ENCODE peak calls at places on chromosomes 4 and X, in eight cellular contexts. T is HCT116, L is HepG2, W is A549, B is GM23338, C is K562, U is SK-N-SH, Z is GM12878. X is an unnamed sample.

GRCh38 chrX:103356897-103357296 is 591 bp downstream of the TCEAL9 start:
- DNase-seq in T (no peak), L (no peak), W (no peak), B (peak; percentile 40), C (peak; percentile 27), U (peak; percentile 29), Z (no peak), X (no peak)

GRCh38 chrX:19863237-19864223 is 23.9 kb downstream of the SH3KBP1 start:
- DNase-seq in T (no peak), L (no peak), W (no peak), B (no peak), C (no peak), U (no peak), Z (peak; percentile 88), X (peak; percentile 66)

GRCh38 chrX:132631579-132632232 is 142.9 kb upstream of the MBNL3 start:
- DNase-seq in T (no peak), L (peak; percentile 31), W (peak; percentile 13), B (peak; percentile 39), C (peak; percentile 12), U (peak; percentile 5), Z (no peak), X (peak; percentile 12)

GRCh38 chr4:80295331-80295730 is 28.9 kb downstream of the FGF5 start:
- DNase-seq in T (no peak), L (no peak), W (no peak), B (no peak), C (no peak), U (no peak), Z (no peak), X (no peak)

GRCh38 chrX:106952988-106953387 is 32.8 kb downstream of the CLDN2 start:
- DNase-seq in T (no peak), L (no peak), W (no peak), B (no peak), C (no peak), U (peak; percentile 6), Z (no peak), X (no peak)

GRCh38 chr4:154623995-154624394 is 11.5 kb upstream of the FGG start:
- DNase-seq in T (no peak), L (no peak), W (no peak), B (no peak), C (no peak), U (no peak), Z (no peak), X (no peak)

GRCh38 chrX:667360-667759 is 36.8 kb downstream of the SHOX start:
- DNase-seq in T (no peak), L (no peak), W (no peak), B (no peak), C (no peak), U (no peak), Z (no peak), X (no peak)

GRCh38 chr4:145484240-145484846 is 2.7 kb downstream of the SMAD1 start:
- DNase-seq in T (no peak), L (no peak), W (no peak), B (no peak), C (no peak), U (peak; percentile 41), Z (no peak), X (no peak)

GRCh38 chr4:91325495-91325894 is 978.3 kb upstream of the GRID2 start:
- DNase-seq in T (peak; percentile 1), L (no peak), W (no peak), B (no peak), C (no peak), U (peak; percentile 1), Z (no peak), X (no peak)

GRCh38 chrX:118730500-118731247 is 3.3 kb downstream of the IL13RA1 start:
- DNase-seq in T (no peak), L (no peak), W (no peak), B (no peak), C (no peak), U (no peak), Z (no peak), X (no peak)

GRCh38 chr4:5165419-5166369 is 114.4 kb downstream of the STK32B start:
- DNase-seq in T (no peak), L (no peak), W (no peak), B (peak; percentile 9), C (no peak), U (no peak), Z (no peak), X (no peak)

GRCh38 chr4:158722291-158722916 is 792 bp downstream of the PPID start:
- DNase-seq in T (no peak), L (peak; percentile 52), W (peak; percentile 10), B (peak; percentile 62), C (peak; percentile 26), U (peak; percentile 52), Z (peak; percentile 9), X (peak; percentile 31)

GRCh38 chr4:165464813-165465381 is 86.1 kb downstream of the CPE start:
- DNase-seq in T (no peak), L (peak; percentile 18), W (peak; percentile 28), B (peak; percentile 64), C (peak; percentile 66), U (peak; percentile 54), Z (no peak), X (peak; percentile 3)

GRCh38 chr4:2076908-2077534 is 17.9 kb downstream of the NAT8L start:
- DNase-seq in T (no peak), L (peak; percentile 74), W (no peak), B (no peak), C (no peak), U (no peak), Z (no peak), X (no peak)

GRCh38 chr4:153374471-153374870 is 30.0 kb downstream of the MND1 start:
- DNase-seq in T (no peak), L (no peak), W (no peak), B (no peak), C (no peak), U (no peak), Z (no peak), X (no peak)
- H3K4me3 ChIP-seq in T (no peak overlapping the region), L (no peak overlapping the region), W (no peak overlapping the region), B (no peak overlapping the region), C (no peak overlapping the region), U (no peak overlapping the region), Z (no peak overlapping the region), X (no peak overlapping the region)

DNA sequence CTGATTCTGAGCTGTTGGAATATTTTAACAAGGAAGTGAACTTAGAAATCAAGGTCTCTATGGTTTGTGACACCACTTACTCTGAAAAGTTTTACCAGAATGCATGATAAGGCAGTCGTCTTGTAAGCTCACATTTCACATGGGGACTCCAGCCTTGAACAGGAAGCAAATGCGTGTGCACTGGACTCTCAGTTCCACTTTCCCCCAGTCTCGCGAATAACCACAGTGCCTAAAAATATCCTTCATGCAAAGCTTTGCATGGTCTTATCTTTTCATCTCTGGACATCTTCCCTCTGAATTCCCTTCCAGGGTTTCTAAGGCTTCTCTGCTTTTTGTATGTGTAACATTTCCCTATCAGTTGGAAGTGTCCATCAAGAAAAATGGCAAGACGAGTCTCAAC is 581.8 kb downstream of the NLGN4X start:
- DNase-seq in T (no peak), L (no peak), W (no peak), B (no peak), C (no peak), U (no peak), Z (peak; percentile 66), X (no peak)
- H3K27ac ChIP-seq in T (no peak overlapping the region), L (no peak overlapping the region), W (no peak overlapping the region), B (no peak overlapping the region), C (no peak overlapping the region), U (no peak overlapping the region), Z (peak overlapping the region; percentile 81), X (no peak overlapping the region)

GRCh38 chr4:25727711-25728493 is 72.3 kb downstream of the SLC34A2 start:
- DNase-seq in T (no peak), L (no peak), W (no peak), B (no peak), C (no peak), U (no peak), Z (no peak), X (no peak)
- TF ChIP-seq REST in T (no peak), L (no peak), W (no peak), B (no peak), C (no peak), U (no peak), Z (no peak), X (no peak)

GRCh38 chr4:8842614-8843013 is 29.0 kb downstream of the HMX1 start:
- DNase-seq in T (no peak), L (no peak), W (no peak), B (no peak), C (no peak), U (no peak), Z (no peak), X (no peak)
- H3K4me3 ChIP-seq in T (no peak overlapping the region), L (no peak overlapping the region), W (no peak overlapping the region), B (no peak overlapping the region), C (no peak overlapping the region), U (no peak overlapping the region), Z (no peak overlapping the region), X (no peak overlapping the region)

GRCh38 chr4:110487873-110488272 is 11.9 kb downstream of the ENPEP start:
- DNase-seq in T (no peak), L (peak; percentile 56), W (no peak), B (peak; percentile 64), C (no peak), U (no peak), Z (no peak), X (no peak)

GRCh38 chr4:110486226-110486625 is 10.3 kb downstream of the ENPEP start:
- DNase-seq in T (no peak), L (no peak), W (no peak), B (no peak), C (no peak), U (no peak), Z (no peak), X (no peak)

GRCh38 chr4:110493521-110493920 is 17.6 kb downstream of the ENPEP start:
- DNase-seq in T (no peak), L (no peak), W (no peak), B (no peak), C (no peak), U (no peak), Z (no peak), X (no peak)

GRCh38 chr4:110492522-110492921 is 16.6 kb downstream of the ENPEP start:
- DNase-seq in T (no peak), L (no peak), W (no peak), B (no peak), C (no peak), U (no peak), Z (no peak), X (peak; percentile 44)

DNA sequence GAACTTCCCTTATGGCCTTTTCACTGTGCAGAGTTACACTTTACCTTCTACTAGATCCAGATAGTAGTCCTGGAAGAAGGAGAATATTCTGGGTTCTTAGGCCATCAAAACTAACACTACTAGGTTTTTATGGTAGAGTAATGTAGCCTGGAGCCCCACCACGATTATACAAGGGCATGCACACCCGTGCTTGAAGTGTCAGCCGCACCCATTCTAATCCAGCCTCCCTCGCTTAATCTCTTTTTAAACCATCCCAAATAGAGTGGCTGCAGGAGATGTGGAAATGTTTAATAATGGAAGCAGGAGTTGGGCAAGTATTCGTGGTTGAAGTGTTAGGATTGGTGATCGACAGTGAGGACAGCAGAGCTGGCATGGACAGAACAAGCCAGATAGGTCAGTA is 14.2 kb downstream of the ENPEP start:
- DNase-seq in T (no peak), L (no peak), W (no peak), B (no peak), C (no peak), U (no peak), Z (no peak), X (no peak)
- H3K27ac ChIP-seq in T (no peak overlapping the region), L (no peak overlapping the region), W (no peak overlapping the region), B (no peak overlapping the region), C (no peak overlapping the region), U (no peak overlapping the region), Z (no peak overlapping the region), X (no peak overlapping the region)

DNA sequence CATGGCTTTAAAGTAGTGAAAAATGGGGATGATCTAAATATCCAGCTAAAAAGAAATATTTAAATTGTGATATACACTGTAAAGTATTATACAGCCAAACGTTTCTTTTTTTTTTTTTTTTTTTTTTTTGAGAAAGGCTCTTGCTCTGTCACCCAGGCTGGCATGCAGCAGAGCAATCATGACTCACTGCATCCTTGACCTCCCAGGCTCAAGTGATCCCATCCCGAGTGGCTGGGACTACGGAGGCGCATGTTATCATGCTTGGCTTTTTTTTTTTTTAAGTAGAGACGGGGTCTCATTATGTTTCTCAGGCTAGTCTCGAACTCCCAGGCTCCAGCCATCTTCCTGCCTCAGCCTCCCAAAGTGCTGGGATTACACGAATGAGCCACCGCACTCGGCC is 17.1 kb downstream of the SMIM14 start:
- DNase-seq in T (peak; percentile 51), L (peak; percentile 88), W (no peak), B (peak; percentile 34), C (peak; percentile 21), U (no peak), Z (no peak), X (no peak)
- TF ChIP-seq REST in T (no peak), L (no peak), W (no peak), B (no peak), C (no peak), U (peak; percentile 40), Z (no peak), X (no peak)